ENCODE peak calls at places on chromosomes 6 and 20, in four cellular contexts. C is stomach, M is PC-3, Z is colonic mucosa. K is an unnamed sample. For H3K4me1 and H3K9me3, the result is how much of the 10 kb centered on the place peaks cover.

GRCh38 chr6:170152989-170153388 is 137.9 kb downstream of the DLL1 start:
- DNase-seq in C (peak), M (peak), Z (peak), K (peak)

GRCh38 chr6:120378582-120379220 is 955.6 kb downstream of the TBC1D32 start:
- DNase-seq in C (no peak), M (peak), Z (no peak), K (no peak)

GRCh38 chr6:105389543-105389942 is 13.3 kb downstream of the PREP start:
- DNase-seq in C (no peak), M (no peak), Z (no peak), K (no peak)

GRCh38 chr20:62202083-62202395 is 18.0 kb downstream of the HRH3 start:
- DNase-seq in C (no peak), M (peak), Z (no peak), K (peak)

GRCh38 chr6:36727491-36728021 is 29.9 kb downstream of the RAB44 start:
- DNase-seq in C (no peak), M (peak), Z (no peak), K (no peak)

GRCh38 chr6:14543971-14544620 is 426.5 kb downstream of the CD83 start:
- DNase-seq in C (no peak), M (no peak), Z (no peak), K (no peak)

GRCh38 chr6:131954775-131955107 is 3.6 kb upstream of the CCN2 start:
- DNase-seq in C (peak), M (peak), Z (peak), K (peak)

GRCh38 chr6:136088693-136089092 is 161.4 kb downstream of the MTFR2 start:
- DNase-seq in C (no peak), M (no peak), Z (no peak), K (no peak)

GRCh38 chr6:160837146-160837545 is 135.1 kb downstream of the PLG start:
- DNase-seq in C (no peak), M (no peak), Z (no peak), K (no peak)

GRCh38 chr20:57008217-57008616 is 258.2 kb downstream of the BMP7 start:
- DNase-seq in C (no peak), M (peak), Z (no peak), K (no peak)

GRCh38 chr6:41055149-41055548 is 2.1 kb downstream of the APOBEC2 start:
- DNase-seq in C (no peak), M (no peak), Z (no peak), K (no peak)

GRCh38 chr6:44228031-44228430 is 4.6 kb downstream of the SLC29A1 start:
- DNase-seq in C (no peak), M (no peak), Z (no peak), K (no peak)

GRCh38 chr6:116087437-116088027 is 13.1 kb upstream of the NT5DC1 start:
- DNase-seq in C (no peak), M (peak), Z (no peak), K (no peak)

GRCh38 chr20:25281541-25281991 is 33.7 kb downstream of the PYGB start:
- DNase-seq in C (peak), M (no peak), Z (no peak), K (peak)

GRCh38 chr6:159837141-159837490 is 37.0 kb downstream of the PNLDC1 start:
- DNase-seq in C (no peak), M (no peak), Z (no peak), K (no peak)

GRCh38 chr20:46022411-46023147 is 6.4 kb upstream of the SLC12A5 start:
- DNase-seq in C (peak), M (peak), Z (peak), K (peak)

GRCh38 chr20:4926531-4927156 is 74.7 kb downstream of the SLC23A2 start:
- DNase-seq in C (no peak), M (no peak), Z (no peak), K (no peak)

GRCh38 chr20:52552181-52552872 is 360.7 kb upstream of the ZFP64 start:
- DNase-seq in C (no peak), M (peak), Z (no peak), K (no peak)

GRCh38 chr20:24608926-24609667 is 139.7 kb downstream of the SYNDIG1 start:
- DNase-seq in C (no peak), M (no peak), Z (no peak), K (no peak)

GRCh38 chr20:62840244-62841197 is 21.1 kb downstream of the TCFL5 start:
- DNase-seq in C (no peak), M (peak), Z (peak), K (peak)

GRCh38 chr6:144957236-144957937 is 672.3 kb downstream of the UTRN start:
- DNase-seq in C (no peak), M (peak), Z (no peak), K (no peak)

GRCh38 chr6:134173936-134174789 is 121.7 kb upstream of the SLC2A12 start:
- DNase-seq in C (peak), M (peak), Z (peak), K (peak)
- H3K4me1 ChIP-seq in C (under half), M (under half), Z (under half), K (under half)

GRCh38 chr6:99520855-99521556 is 5.8 kb upstream of the USP45 start:
- DNase-seq in C (peak), M (peak), Z (peak), K (peak)
- TF ChIP-seq CTCF in C (peak), M (peak), Z (peak), K (peak)

DNA sequence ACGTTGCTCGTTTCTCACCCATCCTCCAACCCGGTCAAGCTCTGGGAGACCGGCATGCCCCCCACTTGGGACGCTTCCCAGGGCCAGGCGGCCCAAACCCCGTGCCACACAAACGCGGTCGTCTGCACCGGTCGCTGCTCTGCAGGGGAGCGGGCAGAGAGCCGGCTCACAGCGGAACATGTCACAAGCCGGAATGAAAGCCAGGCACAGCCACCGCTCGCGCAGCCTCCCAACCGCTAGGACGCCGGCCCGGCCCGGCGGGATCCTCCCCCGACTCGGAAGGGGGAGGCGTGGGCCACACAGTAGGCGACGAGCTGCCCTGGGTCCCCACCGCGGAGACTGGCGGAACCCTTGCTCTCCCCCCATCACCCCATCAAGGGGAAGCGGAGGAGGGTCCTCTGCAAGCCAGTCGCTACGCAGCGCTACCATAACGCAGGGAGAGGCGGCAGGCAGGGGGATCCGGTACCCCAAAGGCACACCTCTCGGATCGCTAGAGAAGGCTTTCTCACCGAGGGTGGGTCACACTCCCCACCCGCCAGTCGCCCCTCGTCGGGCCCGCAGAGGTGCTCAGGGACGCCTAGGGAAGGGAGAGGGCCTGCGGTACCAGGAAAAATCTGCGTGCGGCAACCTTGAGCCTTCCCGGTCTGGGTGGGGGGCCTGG is 768.4 kb upstream of the DEFB115 start:
- DNase-seq in C (peak), M (no peak), Z (no peak), K (no peak)
- H3K9me3 ChIP-seq in C (half or more), M (under half), Z (under half), K (half or more)

DNA sequence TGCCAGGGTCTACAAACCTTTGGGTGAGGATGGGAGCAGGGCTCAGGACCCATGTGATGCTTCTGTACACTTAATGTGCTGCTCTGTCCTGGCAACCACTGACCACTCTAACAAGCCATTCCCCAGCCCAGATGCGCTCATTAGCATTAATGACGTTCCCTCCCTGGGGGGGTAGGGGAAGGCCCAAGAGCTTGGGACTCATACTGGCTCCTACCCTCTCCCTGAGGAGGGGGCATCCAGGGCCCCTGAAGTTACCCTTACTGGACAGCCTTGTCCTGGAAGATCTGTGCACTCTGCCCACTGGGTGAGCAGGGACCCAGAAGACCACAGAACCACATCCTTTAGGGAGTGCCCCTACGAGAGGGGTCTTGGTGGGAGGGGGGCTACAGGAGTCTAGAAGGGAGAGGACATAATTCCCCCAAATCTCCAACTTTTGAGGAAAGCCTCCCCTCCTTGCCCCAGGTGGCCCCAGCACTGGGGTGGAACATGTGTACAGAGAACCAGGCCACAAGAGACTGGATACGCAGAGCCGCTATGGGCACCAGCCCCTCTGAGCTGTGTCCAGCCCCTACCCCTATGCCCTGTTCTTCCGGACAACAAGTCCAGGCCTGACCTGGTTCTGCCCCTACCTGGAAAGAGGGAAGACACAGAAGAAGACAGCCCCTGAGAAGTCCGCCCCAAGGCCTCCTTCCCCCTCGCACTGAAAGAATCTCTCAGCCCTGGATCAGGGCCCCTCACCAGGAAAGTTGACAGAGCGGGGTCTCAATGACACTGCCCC is 1.4 kb downstream of the TEAD3 start:
- DNase-seq in C (no peak), M (no peak), Z (no peak), K (no peak)
- H3K4me1 ChIP-seq in C (half or more), M (under half), Z (under half), K (under half)